ENCODE peak calls at places on chromosomes 3 and 15, in six cellular contexts. V is activated CD4-positive, alpha-beta T cell treated with anti-CD3 and anti-CD28 coated beads, Interleukin-2, amount 50 U/mL, for 1 hour; Z is SIG-M5; Q is T-helper 17 cell; O is germinal center; H is testis. G is an unnamed sample.

GRCh38 chr3:186534113-186534669 is 10.0 kb downstream of the CRYGS start:
- DNase-seq in V (peak), Z (peak), Q (peak), O (peak), H (no peak), G (peak)

GRCh38 chr15:35136552-35136951 is 51.5 kb upstream of the NANOGP8 start:
- DNase-seq in O (no peak), V (no peak), H (no peak), Z (no peak), Q (no peak), G (no peak)

GRCh38 chr3:160540546-160540945 is 24.8 kb downstream of the KPNA4 start:
- DNase-seq in H (no peak), V (no peak), Z (no peak), Q (no peak), O (no peak), G (no peak)

GRCh38 chr3:24829632-24830229 is 335.1 kb upstream of the THRB start:
- DNase-seq in O (peak), Q (no peak), Z (no peak), V (no peak), H (no peak), G (no peak)

GRCh38 chr3:117628896-117629295 is 919.3 kb downstream of the TUSC7 start:
- DNase-seq in V (no peak), O (no peak), Z (no peak), Q (no peak), H (no peak), G (no peak)

GRCh38 chr3:50260027-50260941 is 8.7 kb upstream of the SEMA3B start:
- DNase-seq in Q (peak), V (peak), O (peak), H (peak), Z (peak), G (peak)

GRCh38 chr3:136694321-136694720 is 57.9 kb downstream of the STAG1 start:
- DNase-seq in V (no peak), H (no peak), Q (no peak), Z (no peak), O (no peak), G (no peak)

GRCh38 chr3:135558906-135559305 is 406.6 kb upstream of the PPP2R3A start:
- DNase-seq in H (no peak), V (no peak), O (no peak), Z (no peak), Q (no peak), G (no peak)

GRCh38 chr3:132034486-132035464 is at the start of gene CPNE4:
- DNase-seq in Q (peak), V (peak), H (peak), O (peak), Z (no peak), G (peak)

GRCh38 chr3:106355873-106356272 is 487.1 kb upstream of the CBLB start:
- DNase-seq in V (no peak), H (no peak), Z (no peak), O (no peak), Q (no peak), G (no peak)

GRCh38 chr3:157094301-157094700 is 65.6 kb downstream of the CCNL1 start:
- DNase-seq in Z (no peak), H (no peak), Q (no peak), O (no peak), V (no peak), G (no peak)

GRCh38 chr3:126125781-126126251 is 41.9 kb upstream of the SLC41A3 start:
- DNase-seq in Z (no peak), V (no peak), H (no peak), Q (no peak), O (no peak), G (no peak)

GRCh38 chr15:82106671-82107070 is 60.9 kb upstream of the MEX3B start:
- DNase-seq in H (no peak), Q (no peak), V (no peak), O (no peak), Z (no peak), G (no peak)

GRCh38 chr15:91891101-91891500 is 37.6 kb downstream of the SLCO3A1 start:
- DNase-seq in H (no peak), Q (no peak), O (no peak), V (no peak), Z (no peak), G (no peak)

GRCh38 chr3:142926368-142926944 is 37.0 kb downstream of the PAQR9 start:
- DNase-seq in Q (no peak), H (no peak), V (no peak), O (no peak), Z (no peak), G (no peak)

GRCh38 chr15:31352283-31352880 is 25.7 kb downstream of the KLF13 start:
- DNase-seq in H (peak), Q (no peak), Z (no peak), V (no peak), O (no peak), G (no peak)

GRCh38 chr3:186440850-186441249 is 78.8 kb upstream of the DGKG start:
- DNase-seq in O (no peak), Z (no peak), H (no peak), Q (no peak), V (no peak), G (no peak)

GRCh38 chr3:41581700-41582099 is 380.2 kb downstream of the ULK4 start:
- DNase-seq in H (no peak), O (peak), Q (no peak), Z (no peak), V (no peak), G (peak)

GRCh38 chr3:8524249-8524648 is 22.6 kb downstream of the LMCD1 start:
- DNase-seq in Z (no peak), H (no peak), V (no peak), O (no peak), Q (no peak), G (no peak)

GRCh38 chr3:43413676-43414368 is 127.5 kb downstream of the SNRK start:
- DNase-seq in H (no peak), O (no peak), Z (no peak), V (no peak), Q (no peak), G (no peak)

GRCh38 chr3:52228266-52228665 is 2.8 kb upstream of the TLR9 start:
- DNase-seq in V (no peak), O (no peak), Z (no peak), Q (no peak), H (no peak), G (no peak)

GRCh38 chr3:48413086-48413485 is 16.8 kb downstream of the PLXNB1 start:
- DNase-seq in Z (no peak), O (no peak), Q (no peak), H (no peak), V (no peak), G (no peak)

G was measured in B cell.